ENCODE peak calls at places on chromosomes 1 and 21, in eight cellular contexts. One of them, this sample, is unnamed.

GRCh38 chr1:179036844-179037465 is 11.3 kb downstream of the FAM20B start:
- DNase-seq in HCT116: no peak
- DNase-seq in SK-N-SH: no peak
- DNase-seq in breast epithelium: no peak
- DNase-seq in transverse colon: no peak
- DNase-seq in stomach: no peak
- DNase-seq in GM23338: no peak
- DNase-seq in endothelial cell of umbilical vein: peak
- DNase-seq in this sample: no peak

GRCh38 chr1:101128211-101128727 is 102.7 kb upstream of the DPH5 start:
- DNase-seq in HCT116: no peak
- DNase-seq in SK-N-SH: no peak
- DNase-seq in breast epithelium: no peak
- DNase-seq in transverse colon: no peak
- DNase-seq in stomach: no peak
- DNase-seq in GM23338: peak
- DNase-seq in endothelial cell of umbilical vein: peak
- DNase-seq in this sample: no peak

GRCh38 chr1:26861286-26861701 is 1.7 kb upstream of the SFN start:
- DNase-seq in HCT116: peak
- DNase-seq in SK-N-SH: no peak
- DNase-seq in breast epithelium: no peak
- DNase-seq in transverse colon: no peak
- DNase-seq in stomach: no peak
- DNase-seq in GM23338: peak
- DNase-seq in endothelial cell of umbilical vein: no peak
- DNase-seq in this sample: no peak

GRCh38 chr1:172529304-172529703 is 3.6 kb upstream of the SUCO start:
- DNase-seq in HCT116: no peak
- DNase-seq in SK-N-SH: no peak
- DNase-seq in breast epithelium: no peak
- DNase-seq in transverse colon: no peak
- DNase-seq in stomach: no peak
- DNase-seq in GM23338: no peak
- DNase-seq in endothelial cell of umbilical vein: no peak
- DNase-seq in this sample: no peak

GRCh38 chr1:41963636-41964035 is 44.9 kb upstream of the HIVEP3 start:
- DNase-seq in HCT116: no peak
- DNase-seq in SK-N-SH: no peak
- DNase-seq in breast epithelium: no peak
- DNase-seq in transverse colon: no peak
- DNase-seq in stomach: no peak
- DNase-seq in GM23338: no peak
- DNase-seq in endothelial cell of umbilical vein: no peak
- DNase-seq in this sample: no peak

GRCh38 chr1:226719596-226720386 is 19.3 kb downstream of the ITPKB start:
- DNase-seq in HCT116: no peak
- DNase-seq in SK-N-SH: no peak
- DNase-seq in breast epithelium: no peak
- DNase-seq in transverse colon: no peak
- DNase-seq in stomach: no peak
- DNase-seq in GM23338: no peak
- DNase-seq in endothelial cell of umbilical vein: no peak
- DNase-seq in this sample: peak

GRCh38 chr1:185869590-185869989 is 135.4 kb downstream of the HMCN1 start:
- DNase-seq in HCT116: no peak
- DNase-seq in SK-N-SH: no peak
- DNase-seq in breast epithelium: no peak
- DNase-seq in transverse colon: no peak
- DNase-seq in stomach: no peak
- DNase-seq in GM23338: no peak
- DNase-seq in endothelial cell of umbilical vein: no peak
- DNase-seq in this sample: no peak

GRCh38 chr21:14543983-14544382 is 2.1 kb downstream of the SAMSN1 start:
- DNase-seq in HCT116: no peak
- DNase-seq in SK-N-SH: no peak
- DNase-seq in breast epithelium: no peak
- DNase-seq in transverse colon: no peak
- DNase-seq in stomach: no peak
- DNase-seq in GM23338: no peak
- DNase-seq in endothelial cell of umbilical vein: no peak
- DNase-seq in this sample: no peak

GRCh38 chr21:26849428-26850115 is 4.4 kb upstream of the ADAMTS1 start:
- DNase-seq in HCT116: peak
- DNase-seq in SK-N-SH: peak
- DNase-seq in breast epithelium: no peak
- DNase-seq in transverse colon: no peak
- DNase-seq in stomach: no peak
- DNase-seq in GM23338: peak
- DNase-seq in endothelial cell of umbilical vein: peak
- DNase-seq in this sample: no peak

GRCh38 chr1:180043785-180044184 is 89.2 kb downstream of the CEP350 start:
- DNase-seq in HCT116: no peak
- DNase-seq in SK-N-SH: no peak
- DNase-seq in breast epithelium: no peak
- DNase-seq in transverse colon: no peak
- DNase-seq in stomach: no peak
- DNase-seq in GM23338: no peak
- DNase-seq in endothelial cell of umbilical vein: no peak
- DNase-seq in this sample: no peak

GRCh38 chr1:178500091-178500770 is 3.5 kb upstream of the CLEC20A start:
- DNase-seq in HCT116: no peak
- DNase-seq in SK-N-SH: no peak
- DNase-seq in breast epithelium: no peak
- DNase-seq in transverse colon: no peak
- DNase-seq in stomach: no peak
- DNase-seq in GM23338: peak
- DNase-seq in endothelial cell of umbilical vein: no peak
- DNase-seq in this sample: no peak

GRCh38 chr1:153357076-153357852 is 390 bp upstream of the S100A9 start:
- DNase-seq in HCT116: no peak
- DNase-seq in SK-N-SH: no peak
- DNase-seq in breast epithelium: peak
- DNase-seq in transverse colon: peak
- DNase-seq in stomach: peak
- DNase-seq in GM23338: no peak
- DNase-seq in endothelial cell of umbilical vein: no peak
- DNase-seq in this sample: peak
- TF ChIP-seq POLR2AphosphoS5 in HCT116: no peak
- TF ChIP-seq POLR2AphosphoS5 in SK-N-SH: no peak
- TF ChIP-seq POLR2AphosphoS5 in breast epithelium: peak
- TF ChIP-seq POLR2AphosphoS5 in transverse colon: no peak
- TF ChIP-seq POLR2AphosphoS5 in stomach: no peak
- TF ChIP-seq POLR2AphosphoS5 in GM23338: no peak
- TF ChIP-seq POLR2AphosphoS5 in endothelial cell of umbilical vein: no peak
- TF ChIP-seq POLR2AphosphoS5 in this sample: no peak

GRCh38 chr1:65419681-65420589 is 533 bp upstream of the LEPR start:
- DNase-seq in HCT116: peak
- DNase-seq in SK-N-SH: peak
- DNase-seq in breast epithelium: peak
- DNase-seq in transverse colon: peak
- DNase-seq in stomach: peak
- DNase-seq in GM23338: peak
- DNase-seq in endothelial cell of umbilical vein: peak
- DNase-seq in this sample: peak
- TF ChIP-seq POLR2AphosphoS5 in HCT116: peak
- TF ChIP-seq POLR2AphosphoS5 in SK-N-SH: peak
- TF ChIP-seq POLR2AphosphoS5 in breast epithelium: peak
- TF ChIP-seq POLR2AphosphoS5 in transverse colon: peak
- TF ChIP-seq POLR2AphosphoS5 in stomach: peak
- TF ChIP-seq POLR2AphosphoS5 in GM23338: no peak
- TF ChIP-seq POLR2AphosphoS5 in endothelial cell of umbilical vein: no peak
- TF ChIP-seq POLR2AphosphoS5 in this sample: no peak

GRCh38 chr1:17538428-17539130 is 919 bp upstream of the ARHGEF10L start:
- DNase-seq in HCT116: no peak
- DNase-seq in SK-N-SH: peak
- DNase-seq in breast epithelium: peak
- DNase-seq in transverse colon: no peak
- DNase-seq in stomach: no peak
- DNase-seq in GM23338: peak
- DNase-seq in endothelial cell of umbilical vein: no peak
- DNase-seq in this sample: no peak

GRCh38 chr1:17540255-17541001 is 930 bp downstream of the ARHGEF10L start:
- DNase-seq in HCT116: no peak
- DNase-seq in SK-N-SH: peak
- DNase-seq in breast epithelium: no peak
- DNase-seq in transverse colon: no peak
- DNase-seq in stomach: no peak
- DNase-seq in GM23338: peak
- DNase-seq in endothelial cell of umbilical vein: no peak
- DNase-seq in this sample: peak

GRCh38 chr1:17539202-17539525 is 334 bp upstream of the ARHGEF10L start:
- DNase-seq in HCT116: no peak
- DNase-seq in SK-N-SH: no peak
- DNase-seq in breast epithelium: no peak
- DNase-seq in transverse colon: no peak
- DNase-seq in stomach: no peak
- DNase-seq in GM23338: no peak
- DNase-seq in endothelial cell of umbilical vein: no peak
- DNase-seq in this sample: no peak

GRCh38 chr1:17539526-17540254 is at the start of gene ARHGEF10L:
- DNase-seq in HCT116: no peak
- DNase-seq in SK-N-SH: peak
- DNase-seq in breast epithelium: no peak
- DNase-seq in transverse colon: no peak
- DNase-seq in stomach: no peak
- DNase-seq in GM23338: no peak
- DNase-seq in endothelial cell of umbilical vein: no peak
- DNase-seq in this sample: no peak

DNA sequence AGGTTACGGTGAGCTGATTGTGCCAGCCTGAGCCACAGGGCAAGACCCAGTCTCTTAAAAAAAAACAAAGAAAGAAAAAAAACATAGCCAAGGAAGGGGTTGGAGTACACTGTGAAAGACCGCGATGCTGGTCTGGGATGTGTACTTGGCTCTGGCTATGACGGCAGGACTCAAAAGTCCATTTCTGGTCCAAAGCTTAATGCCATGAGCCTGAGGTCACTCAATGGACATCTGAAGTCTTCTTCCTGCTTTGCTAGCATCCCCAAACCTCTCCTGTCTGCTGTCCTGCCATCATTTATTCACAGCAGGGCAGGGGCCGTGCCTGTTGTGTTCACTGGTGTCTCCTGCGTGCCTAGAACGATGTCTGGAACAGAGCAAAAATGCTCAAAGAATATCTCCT is 1.5 kb upstream of the ARHGEF10L start:
- DNase-seq in HCT116: no peak
- DNase-seq in SK-N-SH: no peak
- DNase-seq in breast epithelium: no peak
- DNase-seq in transverse colon: no peak
- DNase-seq in stomach: no peak
- DNase-seq in GM23338: no peak
- DNase-seq in endothelial cell of umbilical vein: no peak
- DNase-seq in this sample: no peak
- TF ChIP-seq POLR2AphosphoS5 in HCT116: no peak
- TF ChIP-seq POLR2AphosphoS5 in SK-N-SH: no peak
- TF ChIP-seq POLR2AphosphoS5 in breast epithelium: no peak
- TF ChIP-seq POLR2AphosphoS5 in transverse colon: no peak
- TF ChIP-seq POLR2AphosphoS5 in stomach: no peak
- TF ChIP-seq POLR2AphosphoS5 in GM23338: no peak
- TF ChIP-seq POLR2AphosphoS5 in endothelial cell of umbilical vein: no peak
- TF ChIP-seq POLR2AphosphoS5 in this sample: no peak

GRCh38 chr1:201536542-201536941 is 2.4 kb upstream of the NAV1 start:
- DNase-seq in HCT116: peak
- DNase-seq in SK-N-SH: no peak
- DNase-seq in breast epithelium: no peak
- DNase-seq in transverse colon: peak
- DNase-seq in stomach: no peak
- DNase-seq in GM23338: no peak
- DNase-seq in endothelial cell of umbilical vein: no peak
- DNase-seq in this sample: no peak
- TF ChIP-seq POLR2AphosphoS5 in HCT116: peak
- TF ChIP-seq POLR2AphosphoS5 in SK-N-SH: no peak
- TF ChIP-seq POLR2AphosphoS5 in breast epithelium: no peak
- TF ChIP-seq POLR2AphosphoS5 in transverse colon: no peak
- TF ChIP-seq POLR2AphosphoS5 in stomach: no peak
- TF ChIP-seq POLR2AphosphoS5 in GM23338: no peak
- TF ChIP-seq POLR2AphosphoS5 in endothelial cell of umbilical vein: no peak
- TF ChIP-seq POLR2AphosphoS5 in this sample: no peak

GRCh38 chr1:202282017-202282335 is 59.8 kb downstream of the UBE2T start:
- DNase-seq in HCT116: no peak
- DNase-seq in SK-N-SH: no peak
- DNase-seq in breast epithelium: no peak
- DNase-seq in transverse colon: no peak
- DNase-seq in stomach: no peak
- DNase-seq in GM23338: no peak
- DNase-seq in endothelial cell of umbilical vein: no peak
- DNase-seq in this sample: no peak
- TF ChIP-seq POLR2AphosphoS5 in HCT116: no peak
- TF ChIP-seq POLR2AphosphoS5 in SK-N-SH: no peak
- TF ChIP-seq POLR2AphosphoS5 in breast epithelium: no peak
- TF ChIP-seq POLR2AphosphoS5 in transverse colon: no peak
- TF ChIP-seq POLR2AphosphoS5 in stomach: no peak
- TF ChIP-seq POLR2AphosphoS5 in GM23338: no peak
- TF ChIP-seq POLR2AphosphoS5 in endothelial cell of umbilical vein: no peak
- TF ChIP-seq POLR2AphosphoS5 in this sample: no peak

This sample was measured in suprapubic skin.